ENCODE peak calls at places on chromosomes 13 and 19, in six cellular contexts. One of them, this sample, is unnamed.

GRCh38 chr19:21352830-21353229 is 6.0 kb upstream of the ZNF738 start:
- DNase-seq in substantia nigra: no peak
- DNase-seq in right lobe of liver: no peak
- DNase-seq in transverse colon: no peak
- DNase-seq in H9: no peak
- DNase-seq in GM23248: no peak
- DNase-seq in this sample: no peak

GRCh38 chr19:36113895-36114762 is 546 bp downstream of the POLR2I start:
- DNase-seq in substantia nigra: no peak
- DNase-seq in right lobe of liver: no peak
- DNase-seq in transverse colon: peak
- DNase-seq in H9: peak
- DNase-seq in GM23248: peak
- DNase-seq in this sample: peak

GRCh38 chr19:35006999-35007365 is 6.9 kb downstream of the GRAMD1A start:
- DNase-seq in substantia nigra: no peak
- DNase-seq in right lobe of liver: no peak
- DNase-seq in transverse colon: no peak
- DNase-seq in H9: no peak
- DNase-seq in GM23248: no peak
- DNase-seq in this sample: no peak

GRCh38 chr19:4345656-4346383 is 2.5 kb downstream of the MPND start:
- DNase-seq in substantia nigra: no peak
- DNase-seq in right lobe of liver: peak
- DNase-seq in transverse colon: no peak
- DNase-seq in H9: no peak
- DNase-seq in GM23248: no peak
- DNase-seq in this sample: no peak

GRCh38 chr13:33968520-33969507 is 150.9 kb downstream of the RFC3 start:
- DNase-seq in substantia nigra: no peak
- DNase-seq in right lobe of liver: peak
- DNase-seq in transverse colon: no peak
- DNase-seq in H9: no peak
- DNase-seq in GM23248: no peak
- DNase-seq in this sample: no peak

GRCh38 chr13:85536706-85537105 is 262.5 kb downstream of the SLITRK6 start:
- DNase-seq in substantia nigra: no peak
- DNase-seq in right lobe of liver: no peak
- DNase-seq in transverse colon: no peak
- DNase-seq in H9: no peak
- DNase-seq in GM23248: no peak
- DNase-seq in this sample: no peak

GRCh38 chr13:97849305-97849704 is 104.2 kb upstream of the IPO5 start:
- DNase-seq in substantia nigra: no peak
- DNase-seq in right lobe of liver: no peak
- DNase-seq in transverse colon: no peak
- DNase-seq in H9: no peak
- DNase-seq in GM23248: peak
- DNase-seq in this sample: no peak

GRCh38 chr19:16386619-16387240 is 62.1 kb downstream of the KLF2 start:
- DNase-seq in substantia nigra: no peak
- DNase-seq in right lobe of liver: peak
- DNase-seq in transverse colon: no peak
- DNase-seq in H9: peak
- DNase-seq in GM23248: peak
- DNase-seq in this sample: peak

GRCh38 chr13:95050800-95051620 is 250.2 kb downstream of the ABCC4 start:
- DNase-seq in substantia nigra: no peak
- DNase-seq in right lobe of liver: no peak
- DNase-seq in transverse colon: no peak
- DNase-seq in H9: no peak
- DNase-seq in GM23248: no peak
- DNase-seq in this sample: no peak

GRCh38 chr19:13082192-13083007 is 20.3 kb downstream of the LYL1 start:
- DNase-seq in substantia nigra: no peak
- DNase-seq in right lobe of liver: peak
- DNase-seq in transverse colon: no peak
- DNase-seq in H9: peak
- DNase-seq in GM23248: peak
- DNase-seq in this sample: no peak

GRCh38 chr19:1618157-1619093 is 13.2 kb upstream of the UQCR11 start:
- DNase-seq in substantia nigra: no peak
- DNase-seq in right lobe of liver: no peak
- DNase-seq in transverse colon: peak
- DNase-seq in H9: peak
- DNase-seq in GM23248: peak
- DNase-seq in this sample: no peak

GRCh38 chr13:61113140-61113658 is 302.4 kb downstream of the PCDH20 start:
- DNase-seq in substantia nigra: no peak
- DNase-seq in right lobe of liver: no peak
- DNase-seq in transverse colon: no peak
- DNase-seq in H9: no peak
- DNase-seq in GM23248: no peak
- DNase-seq in this sample: no peak

GRCh38 chr13:21556051-21556450 is 47.9 kb downstream of the MICU2 start:
- DNase-seq in substantia nigra: no peak
- DNase-seq in right lobe of liver: no peak
- DNase-seq in transverse colon: no peak
- DNase-seq in H9: no peak
- DNase-seq in GM23248: peak
- DNase-seq in this sample: no peak

GRCh38 chr19:1780272-1780957 is 27.1 kb downstream of the ONECUT3 start:
- DNase-seq in substantia nigra: no peak
- DNase-seq in right lobe of liver: no peak
- DNase-seq in transverse colon: no peak
- DNase-seq in H9: no peak
- DNase-seq in GM23248: peak
- DNase-seq in this sample: no peak

GRCh38 chr13:43268632-43269031 is 245.2 kb downstream of the DNAJC15 start:
- DNase-seq in substantia nigra: no peak
- DNase-seq in right lobe of liver: no peak
- DNase-seq in transverse colon: no peak
- DNase-seq in H9: no peak
- DNase-seq in GM23248: no peak
- DNase-seq in this sample: no peak

GRCh38 chr13:111388851-111389500 is 68.5 kb downstream of the TEX29 start:
- DNase-seq in substantia nigra: no peak
- DNase-seq in right lobe of liver: no peak
- DNase-seq in transverse colon: no peak
- DNase-seq in H9: no peak
- DNase-seq in GM23248: no peak
- DNase-seq in this sample: peak

GRCh38 chr13:37047032-37047431 is 12.5 kb downstream of the SUPT20H start:
- DNase-seq in substantia nigra: no peak
- DNase-seq in right lobe of liver: no peak
- DNase-seq in transverse colon: no peak
- DNase-seq in H9: no peak
- DNase-seq in GM23248: no peak
- DNase-seq in this sample: no peak

GRCh38 chr13:100517135-100517534 is 71.5 kb downstream of the GGACT start:
- DNase-seq in substantia nigra: no peak
- DNase-seq in right lobe of liver: peak
- DNase-seq in transverse colon: peak
- DNase-seq in H9: peak
- DNase-seq in GM23248: no peak
- DNase-seq in this sample: no peak

GRCh38 chr19:29660835-29661234 is 4.4 kb upstream of the PLEKHF1 start:
- DNase-seq in substantia nigra: no peak
- DNase-seq in right lobe of liver: no peak
- DNase-seq in transverse colon: no peak
- DNase-seq in H9: no peak
- DNase-seq in GM23248: peak
- DNase-seq in this sample: peak

GRCh38 chr13:108551674-108552073 is 77.7 kb upstream of the MYO16 start:
- DNase-seq in substantia nigra: no peak
- DNase-seq in right lobe of liver: no peak
- DNase-seq in transverse colon: no peak
- DNase-seq in H9: no peak
- DNase-seq in GM23248: no peak
- DNase-seq in this sample: no peak

GRCh38 chr19:456547-457110 is 4.2 kb downstream of the SHC2 start:
- DNase-seq in substantia nigra: no peak
- DNase-seq in right lobe of liver: peak
- DNase-seq in transverse colon: no peak
- DNase-seq in H9: no peak
- DNase-seq in GM23248: no peak
- DNase-seq in this sample: no peak

GRCh38 chr19:45515081-45515624 is 7.9 kb downstream of the VASP start:
- DNase-seq in substantia nigra: no peak
- DNase-seq in right lobe of liver: peak
- DNase-seq in transverse colon: peak
- DNase-seq in H9: no peak
- DNase-seq in GM23248: no peak
- DNase-seq in this sample: no peak

GRCh38 chr19:41174297-41174928 is 18.6 kb upstream of the CYP2S1 start:
- DNase-seq in substantia nigra: no peak
- DNase-seq in right lobe of liver: no peak
- DNase-seq in transverse colon: peak
- DNase-seq in H9: no peak
- DNase-seq in GM23248: no peak
- DNase-seq in this sample: no peak

GRCh38 chr13:96768524-96768923 is 225.8 kb downstream of the OXGR1 start:
- DNase-seq in substantia nigra: no peak
- DNase-seq in right lobe of liver: no peak
- DNase-seq in transverse colon: no peak
- DNase-seq in H9: no peak
- DNase-seq in GM23248: no peak
- DNase-seq in this sample: no peak
- H3K27ac ChIP-seq in substantia nigra: no peak
- H3K27ac ChIP-seq in right lobe of liver: no peak
- H3K27ac ChIP-seq in transverse colon: no peak
- H3K27ac ChIP-seq in H9: no peak
- H3K27ac ChIP-seq in GM23248: no peak
- H3K27ac ChIP-seq in this sample: no peak

GRCh38 chr19:10138879-10139795 is 19.4 kb upstream of the EIF3G start:
- DNase-seq in substantia nigra: no peak
- DNase-seq in right lobe of liver: no peak
- DNase-seq in transverse colon: no peak
- DNase-seq in H9: no peak
- DNase-seq in GM23248: no peak
- DNase-seq in this sample: no peak

GRCh38 chr19:10137751-10138682 is 18.3 kb upstream of the EIF3G start:
- DNase-seq in substantia nigra: peak
- DNase-seq in right lobe of liver: no peak
- DNase-seq in transverse colon: no peak
- DNase-seq in H9: no peak
- DNase-seq in GM23248: no peak
- DNase-seq in this sample: no peak

GRCh38 chr19:10134040-10134439 is 14.3 kb upstream of the EIF3G start:
- DNase-seq in substantia nigra: no peak
- DNase-seq in right lobe of liver: no peak
- DNase-seq in transverse colon: no peak
- DNase-seq in H9: no peak
- DNase-seq in GM23248: no peak
- DNase-seq in this sample: no peak

GRCh38 chr19:10135551-10136334 is 16.0 kb upstream of the EIF3G start:
- DNase-seq in substantia nigra: no peak
- DNase-seq in right lobe of liver: no peak
- DNase-seq in transverse colon: no peak
- DNase-seq in H9: no peak
- DNase-seq in GM23248: no peak
- DNase-seq in this sample: no peak

DNA sequence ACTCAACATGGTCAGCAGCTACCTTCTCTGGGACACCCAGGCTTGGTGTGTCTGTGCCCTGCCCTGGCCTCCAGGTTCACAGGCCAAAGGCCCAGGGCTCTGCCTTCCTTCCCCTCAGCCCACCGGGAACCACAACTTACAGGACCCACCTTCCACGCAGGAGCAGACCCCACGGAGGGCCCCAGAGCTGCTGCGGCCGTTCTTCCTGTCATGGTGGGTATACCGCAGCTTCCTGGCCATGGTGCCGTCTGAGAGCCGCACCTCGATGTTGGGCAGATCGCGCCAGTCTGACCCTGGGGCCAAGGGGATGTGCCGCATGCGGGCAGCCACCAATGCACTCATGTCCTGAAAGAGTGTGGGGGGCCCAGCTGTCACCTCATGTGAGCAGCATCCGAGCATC is 17.2 kb upstream of the EIF3G start:
- DNase-seq in substantia nigra: no peak
- DNase-seq in right lobe of liver: no peak
- DNase-seq in transverse colon: no peak
- DNase-seq in H9: no peak
- DNase-seq in GM23248: no peak
- DNase-seq in this sample: no peak
- H3K27ac ChIP-seq in substantia nigra: no peak
- H3K27ac ChIP-seq in right lobe of liver: no peak
- H3K27ac ChIP-seq in transverse colon: no peak
- H3K27ac ChIP-seq in H9: no peak
- H3K27ac ChIP-seq in GM23248: no peak
- H3K27ac ChIP-seq in this sample: no peak

DNA sequence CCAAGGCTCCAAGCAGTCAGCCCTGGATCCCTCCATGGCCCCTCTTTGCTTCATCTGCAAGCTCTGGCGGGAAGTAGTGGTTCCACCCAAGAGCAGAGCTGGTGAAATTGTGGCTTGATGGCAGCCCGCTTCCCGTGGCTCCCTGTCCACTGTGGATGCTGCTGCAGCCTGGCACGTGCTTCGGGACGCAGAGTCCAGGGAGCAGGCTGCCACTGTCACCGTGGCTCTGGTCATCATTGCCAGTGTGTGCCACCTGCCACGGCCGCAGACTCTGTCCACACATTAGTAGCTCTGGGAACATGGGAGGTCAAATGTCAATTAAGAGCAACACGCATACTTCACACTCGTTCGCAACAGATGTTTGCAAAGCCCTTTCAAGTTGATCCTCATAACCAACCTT is 40.8 kb upstream of the RNF17 start:
- DNase-seq in substantia nigra: no peak
- DNase-seq in right lobe of liver: no peak
- DNase-seq in transverse colon: no peak
- DNase-seq in H9: no peak
- DNase-seq in GM23248: no peak
- DNase-seq in this sample: no peak
- H3K27ac ChIP-seq in substantia nigra: no peak
- H3K27ac ChIP-seq in right lobe of liver: no peak
- H3K27ac ChIP-seq in transverse colon: no peak
- H3K27ac ChIP-seq in H9: no peak
- H3K27ac ChIP-seq in GM23248: no peak
- H3K27ac ChIP-seq in this sample: no peak

GRCh38 chr13:44796597-44797517 is 192.4 kb downstream of the NUFIP1 start:
- DNase-seq in substantia nigra: no peak
- DNase-seq in right lobe of liver: no peak
- DNase-seq in transverse colon: no peak
- DNase-seq in H9: no peak
- DNase-seq in GM23248: no peak
- DNase-seq in this sample: no peak
- H3K27ac ChIP-seq in substantia nigra: no peak
- H3K27ac ChIP-seq in right lobe of liver: no peak
- H3K27ac ChIP-seq in transverse colon: no peak
- H3K27ac ChIP-seq in H9: no peak
- H3K27ac ChIP-seq in GM23248: no peak
- H3K27ac ChIP-seq in this sample: no peak

This sample was measured in CD4-positive, alpha-beta T cell.